ENCODE peak calls at places on chromosomes 1 and 21, in eight cellular contexts. A is Daoy; U is stimulated activated CD8-positive, alpha-beta memory T cell treated with anti-CD3 and anti-CD28 coated beads, Interleukin-4, amount 100 ng/mL, for 48 hours; F is activated T-helper 1 cell treated with anti-CD3 and anti-CD28 coated beads, Interleukin-12 subunit alpha, Interleukin-12 subunit beta, Interleukin-2, Interleukin-4 antibody, amounts not matched to agents 30 ng/mL and 10 ng/mL and 1 ng/mL, durations not matched to agents 14 hours and 24 hours and 36 hours; Y is cardiac fibroblast; O is stimulated activated naive CD4-positive, alpha-beta T cell; P is ascending aorta; E is iris pigment epithelial cell. M is an unnamed sample.

GRCh38 chr1:52842643-52843310 is at the start of gene ZYG11A:
- DNase-seq in Y (peak; percentile 69), E (peak; percentile 84), U (peak; percentile 80), O (peak; percentile 59), F (peak; percentile 75), P (no peak), A (peak; percentile 92), M (peak; percentile 95)

GRCh38 chr1:233843523-233844204 is 60.8 kb upstream of the SLC35F3 start:
- DNase-seq in A (peak; percentile 82), Y (no peak), P (no peak), E (peak; percentile 19), O (no peak), F (no peak), U (no peak), M (no peak)

GRCh38 chr1:154955039-154955717 is 721 bp downstream of the PBXIP1 start:
- DNase-seq in U (peak; percentile 85), A (peak; percentile 64), E (peak; percentile 89), O (peak; percentile 94), F (peak; percentile 90), P (peak; percentile 87), Y (peak; percentile 86), M (peak; percentile 81)

GRCh38 chr1:178407662-178408061 is 89.1 kb downstream of the CLEC20A start:
- DNase-seq in A (no peak), F (no peak), O (no peak), U (no peak), Y (peak; percentile 16), E (no peak), P (no peak), M (no peak)

GRCh38 chr1:3105167-3105863 is 36.3 kb downstream of the PRDM16 start:
- DNase-seq in F (no peak), P (no peak), E (peak; percentile 3), A (peak; percentile 31), Y (no peak), O (no peak), U (no peak), M (no peak)

GRCh38 chr1:152108899-152109222 is 6.4 kb downstream of the TCHH start:
- DNase-seq in E (no peak), Y (no peak), P (no peak), F (no peak), U (no peak), A (no peak), O (no peak), M (no peak)

GRCh38 chr1:207214453-207214852 is 107.0 kb upstream of the CD55 start:
- DNase-seq in U (no peak), A (no peak), Y (no peak), O (no peak), E (no peak), P (no peak), F (no peak), M (no peak)

GRCh38 chr1:66737836-66738235 is 14.4 kb upstream of the DYNLT5 start:
- DNase-seq in A (no peak), F (no peak), E (no peak), U (no peak), Y (no peak), P (no peak), O (no peak), M (no peak)

GRCh38 chr1:231332761-231333160 is 4.9 kb downstream of the EXOC8 start:
- DNase-seq in A (no peak), Y (no peak), O (no peak), U (no peak), P (no peak), F (no peak), E (no peak), M (no peak)

GRCh38 chr1:175892686-175893085 is 149.3 kb upstream of the TNR start:
- DNase-seq in F (no peak), Y (no peak), U (no peak), O (no peak), A (no peak), E (no peak), P (no peak), M (no peak)

GRCh38 chr1:154182342-154183044 is 9.4 kb downstream of the TPM3 start:
- DNase-seq in P (peak; percentile 86), Y (peak; percentile 92), E (peak; percentile 95), O (peak; percentile 60), U (peak; percentile 86), A (peak; percentile 83), F (peak; percentile 80), M (peak; percentile 46)

GRCh38 chr1:215476541-215476940 is 90.6 kb upstream of the KCTD3 start:
- DNase-seq in U (no peak), O (no peak), F (no peak), Y (peak; percentile 3), P (no peak), E (peak; percentile 74), A (no peak), M (no peak)

GRCh38 chr21:38729745-38730401 is 75.9 kb upstream of the ETS2 start:
- DNase-seq in P (no peak), E (no peak), F (no peak), U (no peak), Y (no peak), O (no peak), A (no peak), M (no peak)